ENCODE peak calls at places on chromosomes 16 and 17, in seven cellular contexts. One of them, this sample, is unnamed.

GRCh38 chr17:5526821-5527598 is 40.6 kb downstream of the MIS12 start:
- DNase-seq in tibial artery: peak
- DNase-seq in gastrocnemius medialis: peak
- DNase-seq in Panc1: peak
- DNase-seq in upper lobe of right lung: peak
- DNase-seq in fibroblast of lung: peak
- DNase-seq in fibroblast of pulmonary artery: peak
- DNase-seq in this sample: peak

GRCh38 chr16:70589998-70590471 is 56.3 kb upstream of the IL34 start:
- DNase-seq in tibial artery: peak
- DNase-seq in gastrocnemius medialis: no peak
- DNase-seq in Panc1: no peak
- DNase-seq in upper lobe of right lung: no peak
- DNase-seq in fibroblast of lung: peak
- DNase-seq in fibroblast of pulmonary artery: peak
- DNase-seq in this sample: no peak

GRCh38 chr17:17063546-17064122 is 21.4 kb downstream of the MPRIP start:
- DNase-seq in tibial artery: peak
- DNase-seq in gastrocnemius medialis: peak
- DNase-seq in Panc1: no peak
- DNase-seq in upper lobe of right lung: peak
- DNase-seq in fibroblast of lung: peak
- DNase-seq in fibroblast of pulmonary artery: no peak
- DNase-seq in this sample: no peak

GRCh38 chr17:44794699-44795413 is 35.2 kb downstream of the GJC1 start:
- DNase-seq in tibial artery: no peak
- DNase-seq in gastrocnemius medialis: no peak
- DNase-seq in Panc1: peak
- DNase-seq in upper lobe of right lung: peak
- DNase-seq in fibroblast of lung: peak
- DNase-seq in fibroblast of pulmonary artery: peak
- DNase-seq in this sample: no peak

GRCh38 chr17:66602659-66603363 is 232.1 kb upstream of the CACNG5 start:
- DNase-seq in tibial artery: no peak
- DNase-seq in gastrocnemius medialis: no peak
- DNase-seq in Panc1: no peak
- DNase-seq in upper lobe of right lung: no peak
- DNase-seq in fibroblast of lung: peak
- DNase-seq in fibroblast of pulmonary artery: peak
- DNase-seq in this sample: no peak

GRCh38 chr17:39666231-39666600 is 1.1 kb downstream of the TCAP start:
- DNase-seq in tibial artery: no peak
- DNase-seq in gastrocnemius medialis: no peak
- DNase-seq in Panc1: no peak
- DNase-seq in upper lobe of right lung: no peak
- DNase-seq in fibroblast of lung: no peak
- DNase-seq in fibroblast of pulmonary artery: no peak
- DNase-seq in this sample: no peak

GRCh38 chr16:3074860-3075545 is 9.6 kb downstream of the IL32 start:
- DNase-seq in tibial artery: no peak
- DNase-seq in gastrocnemius medialis: peak
- DNase-seq in Panc1: no peak
- DNase-seq in upper lobe of right lung: no peak
- DNase-seq in fibroblast of lung: no peak
- DNase-seq in fibroblast of pulmonary artery: no peak
- DNase-seq in this sample: no peak

GRCh38 chr17:58184308-58184985 is 8.1 kb upstream of the EPX start:
- DNase-seq in tibial artery: no peak
- DNase-seq in gastrocnemius medialis: no peak
- DNase-seq in Panc1: no peak
- DNase-seq in upper lobe of right lung: no peak
- DNase-seq in fibroblast of lung: peak
- DNase-seq in fibroblast of pulmonary artery: peak
- DNase-seq in this sample: no peak

GRCh38 chr16:56684926-56685590 is 2.8 kb downstream of the MT1X start:
- DNase-seq in tibial artery: peak
- DNase-seq in gastrocnemius medialis: peak
- DNase-seq in Panc1: no peak
- DNase-seq in upper lobe of right lung: no peak
- DNase-seq in fibroblast of lung: no peak
- DNase-seq in fibroblast of pulmonary artery: no peak
- DNase-seq in this sample: no peak

DNA sequence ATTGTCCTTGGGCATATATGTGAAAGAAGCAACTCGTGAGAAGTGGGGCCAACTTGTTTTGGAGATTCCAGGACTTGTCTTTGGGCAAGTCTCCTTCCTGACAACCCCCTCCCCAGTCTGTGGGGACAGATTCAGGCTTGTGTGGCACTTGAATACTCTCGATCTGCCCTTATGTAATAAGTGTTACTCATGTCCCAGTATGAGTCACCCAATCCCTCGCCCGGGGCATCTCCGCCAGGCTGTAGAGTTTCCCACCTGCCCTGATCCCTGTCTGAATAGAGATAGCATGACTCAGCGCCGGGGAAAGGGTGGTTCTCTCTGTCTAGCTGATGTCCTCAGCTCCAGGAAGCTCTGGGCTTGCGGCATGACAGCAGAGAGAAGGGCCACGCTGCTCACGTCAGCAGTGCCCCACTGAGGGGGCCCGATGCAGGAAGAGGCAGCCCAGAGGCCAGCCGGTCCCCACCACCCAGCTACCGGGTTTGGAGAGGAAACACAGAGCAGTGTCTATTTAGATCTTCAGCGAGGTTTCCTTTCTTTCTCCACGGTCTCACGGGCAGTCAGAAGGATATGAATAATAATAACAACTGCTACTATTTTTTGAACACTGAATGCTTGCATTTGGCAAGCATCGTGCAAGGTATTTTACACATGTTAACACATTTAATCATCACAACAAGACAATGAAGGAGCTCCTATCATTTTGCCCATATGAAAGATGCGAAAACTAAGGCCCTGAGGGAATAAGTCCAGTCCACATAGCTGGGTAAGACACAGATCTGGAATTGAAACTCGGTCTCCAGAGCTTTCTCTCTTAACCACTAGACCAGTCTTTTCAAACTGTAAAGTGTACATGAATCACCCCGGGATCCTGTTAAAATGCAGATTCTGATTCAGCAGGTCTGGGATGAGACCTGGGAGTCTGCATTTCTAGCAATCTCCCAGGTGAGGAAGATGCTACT is 426.7 kb upstream of the MAF start:
- DNase-seq in tibial artery: peak
- DNase-seq in gastrocnemius medialis: peak
- DNase-seq in Panc1: peak
- DNase-seq in upper lobe of right lung: peak
- DNase-seq in fibroblast of lung: peak
- DNase-seq in fibroblast of pulmonary artery: peak
- DNase-seq in this sample: peak
- H3K4me3 ChIP-seq in tibial artery: no peak
- H3K4me3 ChIP-seq in gastrocnemius medialis: no peak
- H3K4me3 ChIP-seq in Panc1: no peak
- H3K4me3 ChIP-seq in upper lobe of right lung: no peak
- H3K4me3 ChIP-seq in fibroblast of lung: no peak
- H3K4me3 ChIP-seq in fibroblast of pulmonary artery: no peak
- H3K4me3 ChIP-seq in this sample: no peak

GRCh38 chr16:87383522-87384161 is at the start of gene FBXO31:
- DNase-seq in tibial artery: peak
- DNase-seq in gastrocnemius medialis: peak
- DNase-seq in Panc1: peak
- DNase-seq in upper lobe of right lung: peak
- DNase-seq in fibroblast of lung: peak
- DNase-seq in fibroblast of pulmonary artery: peak
- DNase-seq in this sample: peak

GRCh38 chr16:87384162-87384999 is 805 bp upstream of the FBXO31 start:
- DNase-seq in tibial artery: peak
- DNase-seq in gastrocnemius medialis: peak
- DNase-seq in Panc1: no peak
- DNase-seq in upper lobe of right lung: peak
- DNase-seq in fibroblast of lung: no peak
- DNase-seq in fibroblast of pulmonary artery: no peak
- DNase-seq in this sample: no peak

GRCh38 chr16:87382023-87382785 is 1.4 kb downstream of the FBXO31 start:
- DNase-seq in tibial artery: no peak
- DNase-seq in gastrocnemius medialis: no peak
- DNase-seq in Panc1: no peak
- DNase-seq in upper lobe of right lung: no peak
- DNase-seq in fibroblast of lung: no peak
- DNase-seq in fibroblast of pulmonary artery: no peak
- DNase-seq in this sample: no peak

GRCh38 chr16:87380403-87380802 is 3.2 kb downstream of the FBXO31 start:
- DNase-seq in tibial artery: no peak
- DNase-seq in gastrocnemius medialis: no peak
- DNase-seq in Panc1: no peak
- DNase-seq in upper lobe of right lung: no peak
- DNase-seq in fibroblast of lung: no peak
- DNase-seq in fibroblast of pulmonary artery: no peak
- DNase-seq in this sample: no peak

DNA sequence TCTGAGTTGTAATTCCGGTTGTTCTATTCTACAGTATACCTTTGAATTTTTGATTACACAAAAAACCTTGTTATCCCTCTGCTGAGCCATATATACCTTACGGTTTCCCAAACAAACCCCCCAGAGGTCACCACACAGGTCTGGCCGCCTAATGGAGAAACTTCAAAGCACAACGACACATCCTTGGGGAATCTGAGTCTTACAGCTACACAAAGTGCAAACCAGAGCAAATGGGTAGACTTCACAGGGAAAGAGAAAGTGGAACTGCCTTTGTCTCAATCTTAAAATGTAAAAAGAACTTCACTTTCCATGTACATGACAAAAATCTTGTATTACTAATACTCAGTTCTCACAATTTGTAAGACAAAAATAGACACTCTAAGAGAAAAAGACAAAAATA is 2.7 kb downstream of the FBXO31 start:
- DNase-seq in tibial artery: no peak
- DNase-seq in gastrocnemius medialis: no peak
- DNase-seq in Panc1: no peak
- DNase-seq in upper lobe of right lung: no peak
- DNase-seq in fibroblast of lung: peak
- DNase-seq in fibroblast of pulmonary artery: peak
- DNase-seq in this sample: no peak
- H3K4me3 ChIP-seq in tibial artery: peak
- H3K4me3 ChIP-seq in gastrocnemius medialis: peak
- H3K4me3 ChIP-seq in Panc1: no peak
- H3K4me3 ChIP-seq in upper lobe of right lung: peak
- H3K4me3 ChIP-seq in fibroblast of lung: peak
- H3K4me3 ChIP-seq in fibroblast of pulmonary artery: peak
- H3K4me3 ChIP-seq in this sample: peak

GRCh38 chr16:85421338-85422123 is 191.6 kb upstream of the GSE1 start:
- DNase-seq in tibial artery: peak
- DNase-seq in gastrocnemius medialis: no peak
- DNase-seq in Panc1: no peak
- DNase-seq in upper lobe of right lung: peak
- DNase-seq in fibroblast of lung: no peak
- DNase-seq in fibroblast of pulmonary artery: no peak
- DNase-seq in this sample: no peak
- H3K4me3 ChIP-seq in tibial artery: no peak
- H3K4me3 ChIP-seq in gastrocnemius medialis: no peak
- H3K4me3 ChIP-seq in Panc1: no peak
- H3K4me3 ChIP-seq in upper lobe of right lung: no peak
- H3K4me3 ChIP-seq in fibroblast of lung: no peak
- H3K4me3 ChIP-seq in fibroblast of pulmonary artery: no peak
- H3K4me3 ChIP-seq in this sample: no peak

GRCh38 chr17:56778898-56779297 is 54.8 kb downstream of the C17orf67 start:
- DNase-seq in tibial artery: no peak
- DNase-seq in gastrocnemius medialis: no peak
- DNase-seq in Panc1: no peak
- DNase-seq in upper lobe of right lung: no peak
- DNase-seq in fibroblast of lung: no peak
- DNase-seq in fibroblast of pulmonary artery: no peak
- DNase-seq in this sample: no peak

GRCh38 chr17:56781944-56782737 is 51.6 kb downstream of the C17orf67 start:
- DNase-seq in tibial artery: no peak
- DNase-seq in gastrocnemius medialis: peak
- DNase-seq in Panc1: no peak
- DNase-seq in upper lobe of right lung: no peak
- DNase-seq in fibroblast of lung: no peak
- DNase-seq in fibroblast of pulmonary artery: no peak
- DNase-seq in this sample: no peak

GRCh38 chr17:56777859-56778258 is 55.9 kb downstream of the C17orf67 start:
- DNase-seq in tibial artery: no peak
- DNase-seq in gastrocnemius medialis: peak
- DNase-seq in Panc1: no peak
- DNase-seq in upper lobe of right lung: no peak
- DNase-seq in fibroblast of lung: peak
- DNase-seq in fibroblast of pulmonary artery: peak
- DNase-seq in this sample: no peak

GRCh38 chr17:56779898-56780777 is 53.6 kb downstream of the C17orf67 start:
- DNase-seq in tibial artery: peak
- DNase-seq in gastrocnemius medialis: peak
- DNase-seq in Panc1: no peak
- DNase-seq in upper lobe of right lung: peak
- DNase-seq in fibroblast of lung: peak
- DNase-seq in fibroblast of pulmonary artery: peak
- DNase-seq in this sample: peak

DNA sequence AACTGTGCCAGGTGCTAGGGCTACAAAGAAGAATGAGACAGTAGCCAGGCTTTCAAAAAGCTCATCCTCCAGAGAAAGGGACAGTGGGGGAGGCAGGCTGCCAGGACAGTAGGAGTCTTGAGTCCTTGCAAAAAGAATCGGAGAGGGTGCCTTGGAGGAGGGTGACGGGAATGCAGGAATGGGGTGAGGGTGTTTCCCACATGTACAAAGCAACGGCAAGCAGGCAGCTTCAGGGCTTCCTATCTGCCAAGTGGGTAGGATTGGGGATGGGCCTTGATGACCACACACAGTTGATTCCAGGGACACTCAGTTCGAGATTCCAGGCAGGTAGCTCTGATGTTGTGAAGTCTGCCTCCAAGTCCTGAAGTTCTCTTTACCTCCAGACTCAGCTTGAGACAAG is 54.4 kb downstream of the C17orf67 start:
- DNase-seq in tibial artery: no peak
- DNase-seq in gastrocnemius medialis: no peak
- DNase-seq in Panc1: no peak
- DNase-seq in upper lobe of right lung: no peak
- DNase-seq in fibroblast of lung: no peak
- DNase-seq in fibroblast of pulmonary artery: no peak
- DNase-seq in this sample: no peak
- H3K4me3 ChIP-seq in tibial artery: no peak
- H3K4me3 ChIP-seq in gastrocnemius medialis: no peak
- H3K4me3 ChIP-seq in Panc1: no peak
- H3K4me3 ChIP-seq in upper lobe of right lung: no peak
- H3K4me3 ChIP-seq in fibroblast of lung: no peak
- H3K4me3 ChIP-seq in fibroblast of pulmonary artery: no peak
- H3K4me3 ChIP-seq in this sample: no peak